ENCODE peak calls at places on chromosomes 16 and 17, in five cellular contexts. E, F, O, D and W are unnamed samples.

GRCh38 chr16:48256579-48257177 is 9.3 kb upstream of the ABCC11 start:
- DNase-seq in E (no peak), F (no peak), O (no peak), D (no peak), W (no peak)

GRCh38 chr17:48767263-48767774 is 38.8 kb upstream of the HOXB13 start:
- DNase-seq in F (no peak), D (peak; percentile 3), O (no peak), E (no peak), W (no peak)

GRCh38 chr17:80840011-80840410 is 151.6 kb upstream of the CHMP6 start:
- DNase-seq in D (peak; percentile 70), O (no peak), E (no peak), F (no peak), W (no peak)

GRCh38 chr16:56930516-56931252 is 1.3 kb upstream of the HERPUD1 start:
- DNase-seq in D (no peak), E (no peak), F (peak; percentile 35), O (peak; percentile 69), W (no peak)

GRCh38 chr17:57481901-57482300 is 225.6 kb downstream of the MSI2 start:
- DNase-seq in O (no peak), E (peak; percentile 98), F (no peak), D (no peak), W (peak; percentile 84)

GRCh38 chr16:85584192-85584757 is 28.8 kb upstream of the GSE1 start:
- DNase-seq in D (no peak), O (no peak), E (no peak), F (no peak), W (no peak)

GRCh38 chr17:10793256-10793655 is 10.6 kb downstream of the TMEM238L start:
- DNase-seq in O (no peak), F (no peak), D (no peak), E (no peak), W (no peak)

GRCh38 chr17:81920612-81921530 is 2.9 kb upstream of the SIRT7 start:
- DNase-seq in F (no peak), E (no peak), O (no peak), D (no peak), W (no peak)

GRCh38 chr16:49407873-49408565 is 34.4 kb downstream of the C16orf78 start:
- DNase-seq in D (peak; percentile 95), E (peak; percentile 65), F (peak; percentile 88), O (peak; percentile 90), W (peak; percentile 34)

GRCh38 chr17:61669522-61669921 is 78.5 kb upstream of the NACA2 start:
- DNase-seq in O (no peak), F (no peak), D (no peak), E (no peak), W (no peak)

GRCh38 chr16:78576941-78577340 is 477.5 kb downstream of the WWOX start:
- DNase-seq in E (no peak), F (no peak), D (no peak), O (no peak), W (no peak)

GRCh38 chr17:28514571-28515002 is 8.4 kb downstream of the FOXN1 start:
- DNase-seq in O (no peak), E (no peak), D (no peak), F (peak; percentile 83), W (no peak)

GRCh38 chr16:11025120-11025531 is 80.8 kb downstream of the CLEC16A start:
- DNase-seq in F (no peak), E (no peak), O (no peak), D (no peak), W (no peak)

GRCh38 chr16:56286819-56287218 is 95.5 kb downstream of the GNAO1 start:
- DNase-seq in O (no peak), D (no peak), F (no peak), E (no peak), W (no peak)

GRCh38 chr17:28745052-28745776 is 1.4 kb downstream of the TRAF4 start:
- DNase-seq in D (peak; percentile 84), F (peak; percentile 67), O (peak; percentile 71), E (peak; percentile 64), W (peak; percentile 11)

GRCh38 chr17:4584125-4584834 is at the start of gene SMTNL2:
- DNase-seq in D (peak; percentile 83), F (peak; percentile 35), E (no peak), O (no peak), W (no peak)

GRCh38 chr17:5260542-5260941 is 21.5 kb upstream of the RABEP1 start:
- DNase-seq in O (no peak), F (no peak), D (no peak), E (no peak), W (no peak)

GRCh38 chr16:17359778-17360177 is 111.0 kb downstream of the XYLT1 start:
- DNase-seq in F (no peak), D (no peak), E (no peak), O (peak; percentile 33), W (no peak)

GRCh38 chr17:77778636-77779524 is 179.6 kb upstream of the TNRC6C start:
- DNase-seq in D (peak; percentile 92), O (no peak), F (no peak), E (no peak), W (no peak)

GRCh38 chr16:19872179-19872863 is 12.3 kb downstream of the GPRC5B start:
- DNase-seq in O (no peak), E (no peak), D (no peak), F (no peak), W (no peak)

GRCh38 chr17:79747508-79748295 is 17.0 kb downstream of the ENPP7 start:
- DNase-seq in E (no peak), D (no peak), F (no peak), O (no peak), W (no peak)

GRCh38 chr16:77289331-77289809 is 90.2 kb downstream of the SYCE1L start:
- DNase-seq in O (no peak), F (no peak), D (no peak), E (peak; percentile 76), W (no peak)

GRCh38 chr16:57167951-57168350 is 17.9 kb downstream of the PSME3IP1 start:
- DNase-seq in E (peak; percentile 83), O (peak; percentile 84), F (no peak), D (no peak), W (peak; percentile 52)

GRCh38 chr17:36934144-36934758 is 3.0 kb upstream of the LHX1 start:
- DNase-seq in E (no peak), D (peak; percentile 72), F (no peak), O (no peak), W (no peak)

GRCh38 chr16:15778999-15779614 is 77.7 kb downstream of the MYH11 start:
- DNase-seq in O (no peak), F (no peak), E (no peak), D (no peak), W (no peak)

GRCh38 chr17:71632328-71632727 is 488.5 kb upstream of the SOX9 start:
- DNase-seq in D (no peak), E (peak; percentile 54), F (no peak), O (no peak), W (no peak)

DNA sequence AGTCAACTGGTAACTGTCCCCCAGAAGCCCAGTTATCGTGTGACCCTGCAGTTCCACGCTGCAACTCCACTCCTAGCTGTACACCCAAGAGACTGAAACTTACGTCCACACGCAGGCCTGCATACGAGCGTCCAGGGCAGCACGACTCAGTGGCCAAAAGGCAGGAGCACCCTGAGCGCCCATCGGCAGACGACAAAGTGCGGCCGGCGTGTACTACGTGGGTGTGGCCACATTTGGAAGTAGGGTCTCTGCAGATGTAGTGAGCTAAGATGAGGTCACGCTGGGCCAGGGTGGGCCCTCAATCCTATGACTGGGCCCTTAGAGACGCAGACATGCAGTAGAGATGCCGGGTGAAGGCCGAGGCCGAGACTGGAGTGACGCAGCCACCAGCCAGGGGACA is 13.5 kb downstream of the GALNS start:
- DNase-seq in E (no peak), F (no peak), D (no peak), O (no peak), W (no peak)
- H3K4me3 ChIP-seq in E (no peak overlapping the region), F (no peak overlapping the region), D (no peak overlapping the region), O (no peak overlapping the region), W (no peak overlapping the region)

GRCh38 chr16:86823125-86823524 is 244.8 kb downstream of the FOXL1 start:
- DNase-seq in F (no peak), E (peak; percentile 61), D (no peak), O (no peak), W (no peak)
- H3K4me3 ChIP-seq in F (no peak overlapping the region), E (no peak overlapping the region), D (no peak overlapping the region), O (no peak overlapping the region), W (no peak overlapping the region)

GRCh38 chr16:82756283-82756599 is 129.5 kb downstream of the CDH13 start:
- DNase-seq in F (no peak), D (no peak), E (peak; percentile 35), O (no peak), W (no peak)
- H3K4me3 ChIP-seq in F (no peak overlapping the region), D (no peak overlapping the region), E (no peak overlapping the region), O (no peak overlapping the region), W (no peak overlapping the region)

DNA sequence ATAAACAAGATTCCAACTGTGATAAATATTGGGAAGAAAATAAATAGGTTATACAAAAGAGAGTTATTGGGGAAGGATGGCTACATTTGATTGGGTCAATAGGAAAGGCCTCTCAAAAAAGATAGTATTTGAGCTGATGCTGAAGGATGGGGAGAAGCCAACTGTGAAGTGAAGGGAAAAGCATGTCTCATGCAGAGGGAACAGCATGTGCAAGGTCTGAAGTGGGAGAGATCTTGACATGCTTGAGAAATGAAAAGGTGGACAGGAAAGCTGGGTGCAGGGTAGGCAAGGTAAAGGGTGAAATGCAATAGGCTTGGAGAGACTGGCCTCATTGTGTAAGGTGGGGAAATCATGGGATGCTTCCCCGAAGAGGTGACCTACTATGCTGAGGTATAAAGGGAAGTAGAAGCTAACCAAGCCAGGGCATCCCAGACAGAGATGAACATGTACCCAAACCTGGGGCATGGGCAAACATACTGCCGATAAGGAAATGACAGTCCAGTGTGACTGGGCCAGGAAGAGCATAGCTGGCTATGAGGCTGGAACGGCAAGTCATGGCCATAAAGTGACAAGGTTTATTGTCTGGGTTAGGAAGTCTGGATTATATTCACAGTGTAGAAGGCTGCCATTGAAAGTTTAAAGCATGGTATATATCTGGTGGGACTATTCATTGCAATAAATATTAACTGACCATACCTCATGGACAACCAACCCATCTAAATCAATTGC is 91.2 kb downstream of the TOX3 start:
- DNase-seq in F (peak; percentile 45), O (no peak), E (no peak), D (no peak), W (no peak)
- H3K4me3 ChIP-seq in F (no peak overlapping the region), O (no peak overlapping the region), E (no peak overlapping the region), D (no peak overlapping the region), W (no peak overlapping the region)

DNA sequence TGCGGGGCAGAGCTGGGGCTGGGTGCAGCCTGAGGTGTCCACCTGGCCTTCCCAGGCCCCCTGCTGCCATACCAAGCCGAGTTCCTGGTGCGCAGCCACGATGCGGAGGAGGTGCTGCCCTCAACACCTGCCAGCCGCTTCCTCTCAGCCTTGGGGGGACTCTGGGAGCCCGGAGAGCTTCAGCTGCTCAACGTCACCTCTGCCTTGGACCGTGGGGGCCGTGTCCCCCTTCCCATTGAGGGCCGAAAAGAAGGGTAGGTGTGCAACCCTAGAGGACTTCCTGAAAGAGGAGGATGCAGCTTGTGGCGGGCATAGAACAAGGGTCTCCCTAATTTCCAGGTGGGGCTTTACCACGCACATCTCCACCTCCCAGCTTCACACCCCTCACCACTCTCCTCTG is 2.5 kb downstream of the SGCA start:
- DNase-seq in D (peak; percentile 72), F (no peak), O (no peak), E (no peak), W (no peak)
- H3K4me3 ChIP-seq in D (no peak overlapping the region), F (no peak overlapping the region), O (peak overlapping the region; percentile 64), E (no peak overlapping the region), W (no peak overlapping the region)

GRCh38 chr17:59829217-59830006 is 63.3 kb downstream of the TUBD1 start:
- DNase-seq in F (peak; percentile 79), O (peak; percentile 94), D (no peak), E (peak; percentile 99), W (peak; percentile 98)
- H3K4me3 ChIP-seq in F (peak overlapping the region; percentile 7), O (peak overlapping the region; percentile 59), D (no peak overlapping the region), E (no peak overlapping the region), W (peak overlapping the region; percentile 27)